ENCODE peak calls at places on chromosomes 3 and 15, in six cellular contexts. M, L, B, J, E and W are unnamed samples.

GRCh38 chr3:121696190-121696589 is 35.5 kb upstream of the HCLS1 start:
- DNase-seq in M (no peak), L (no peak), B (no peak), J (no peak), E (no peak), W (no peak)

GRCh38 chr3:197029511-197030167 is at the start of gene MELTF:
- DNase-seq in M (peak; percentile 71), L (peak; percentile 70), B (peak; percentile 80), J (peak; percentile 76), E (no peak), W (peak; percentile 52)

GRCh38 chr3:56700136-56700535 is 17.1 kb upstream of the TASOR start:
- DNase-seq in M (no peak), L (no peak), B (no peak), J (no peak), E (no peak), W (peak; percentile 67)

GRCh38 chr3:132210476-132211346 is 106.5 kb upstream of the ACP3 start:
- DNase-seq in M (no peak), L (no peak), B (peak; percentile 63), J (peak; percentile 12), E (peak; percentile 49), W (peak; percentile 19)

GRCh38 chr3:67075295-67075694 is 77.2 kb downstream of the KBTBD8 start:
- DNase-seq in M (no peak), L (no peak), B (no peak), J (no peak), E (no peak), W (no peak)

GRCh38 chr15:31427411-31427810 is 100.8 kb downstream of the KLF13 start:
- DNase-seq in M (no peak), L (peak; percentile 36), B (no peak), J (no peak), E (no peak), W (no peak)

GRCh38 chr3:64909757-64910475 is 222.1 kb upstream of the ADAMTS9 start:
- DNase-seq in M (no peak), L (peak; percentile 31), B (no peak), J (no peak), E (no peak), W (no peak)

GRCh38 chr15:80982205-80982604 is 7.4 kb downstream of the MESD start:
- DNase-seq in M (no peak), L (no peak), B (no peak), J (no peak), E (no peak), W (no peak)

GRCh38 chr3:129161860-129162271 is 1.0 kb upstream of the ISY1 start:
- DNase-seq in M (peak; percentile 8), L (no peak), B (peak; percentile 38), J (no peak), E (no peak), W (peak; percentile 38)

GRCh38 chr3:141575879-141576743 is 89.3 kb downstream of the RASA2 start:
- DNase-seq in M (peak; percentile 40), L (peak; percentile 34), B (no peak), J (no peak), E (no peak), W (no peak)

GRCh38 chr3:42264399-42265058 is 1.5 kb downstream of the CCK start:
- DNase-seq in M (peak; percentile 16), L (no peak), B (peak; percentile 81), J (no peak), E (no peak), W (peak; percentile 41)

DNA sequence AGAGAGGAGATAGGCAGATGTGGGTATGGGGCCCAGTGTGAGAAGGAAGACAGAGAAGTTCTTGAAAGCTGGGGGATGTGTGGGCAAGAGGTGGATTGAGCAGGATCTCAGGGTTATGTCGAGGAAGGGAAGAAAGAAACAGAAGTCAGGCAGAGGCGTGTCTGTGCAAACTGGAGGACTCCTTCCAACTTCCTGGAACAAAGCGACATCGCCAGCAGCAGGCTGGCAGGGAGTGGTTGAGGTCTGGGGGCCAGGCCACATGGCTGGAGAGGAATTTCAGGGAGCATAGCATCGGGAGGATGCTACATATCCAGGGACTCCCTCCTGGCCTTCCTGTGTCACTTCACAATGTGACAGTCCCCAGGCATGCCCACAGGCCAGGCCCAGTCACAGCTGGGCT is 42.9 kb upstream of the MYZAP start:
- DNase-seq in M (no peak), L (no peak), B (no peak), J (no peak), E (no peak), W (no peak)
- H2BK5ac ChIP-seq in M (no peak overlapping the region), L (no peak overlapping the region), B (no peak overlapping the region), J (no peak overlapping the region), E (peak overlapping the region; percentile 2), W (no peak overlapping the region)

GRCh38 chr3:184075901-184076300 is 21.0 kb upstream of the HTR3E start:
- DNase-seq in M (no peak), L (no peak), B (no peak), J (no peak), E (no peak), W (peak; percentile 58)

GRCh38 chr3:184081116-184081830 is 15.6 kb upstream of the HTR3E start:
- DNase-seq in M (no peak), L (no peak), B (no peak), J (no peak), E (no peak), W (no peak)

GRCh38 chr3:184082034-184082433 is 14.8 kb upstream of the HTR3E start:
- DNase-seq in M (no peak), L (no peak), B (no peak), J (no peak), E (no peak), W (no peak)

GRCh38 chr3:184078851-184079250 is 18.0 kb upstream of the HTR3E start:
- DNase-seq in M (peak; percentile 43), L (no peak), B (no peak), J (no peak), E (no peak), W (no peak)

DNA sequence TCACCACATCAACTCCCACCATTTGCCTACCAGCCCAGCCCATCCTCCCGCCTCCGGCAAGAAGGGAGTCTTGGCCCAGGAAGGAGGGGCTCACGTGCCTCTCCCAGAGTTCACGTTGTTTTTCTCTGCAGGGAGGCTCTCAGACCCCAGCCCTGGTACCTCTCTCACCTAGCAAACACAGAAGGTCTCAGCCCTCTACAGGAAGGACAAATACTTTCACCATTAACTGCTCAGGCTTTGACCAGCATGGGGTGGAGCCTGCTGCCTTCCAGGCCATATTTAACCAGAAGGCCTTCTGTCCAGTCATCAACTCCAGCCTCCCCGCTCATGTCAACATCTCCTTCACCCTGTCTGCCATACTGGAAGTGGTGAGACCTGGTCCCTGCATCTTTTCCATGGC is 19.0 kb upstream of the HTR3E start:
- DNase-seq in M (no peak), L (no peak), B (peak; percentile 40), J (no peak), E (no peak), W (peak; percentile 50)
- H2AFZ ChIP-seq in M (no peak overlapping the region), L (no peak overlapping the region), B (no peak overlapping the region), J (peak overlapping the region; percentile 0), E (peak overlapping the region; percentile 84), W (no peak overlapping the region)

GRCh38 chr3:47994180-47994579 is 22.0 kb downstream of the MAP4 start:
- DNase-seq in M (peak; percentile 67), L (no peak), B (no peak), J (no peak), E (no peak), W (no peak)
- H2BK5ac ChIP-seq in M (peak overlapping the region; percentile 82), L (no peak overlapping the region), B (no peak overlapping the region), J (no peak overlapping the region), E (no peak overlapping the region), W (no peak overlapping the region)

GRCh38 chr15:58410353-58410752 is 21.4 kb upstream of the LIPC start:
- DNase-seq in M (peak; percentile 16), L (no peak), B (no peak), J (no peak), E (no peak), W (no peak)
- H2AFZ ChIP-seq in M (peak overlapping the region; percentile 77), L (no peak overlapping the region), B (no peak overlapping the region), J (peak overlapping the region; percentile 73), E (peak overlapping the region; percentile 34), W (no peak overlapping the region)

GRCh38 chr3:146513386-146514051 is 30.9 kb downstream of the PLSCR1 start:
- DNase-seq in M (peak; percentile 16), L (no peak), B (no peak), J (no peak), E (no peak), W (no peak)
- H2BK5ac ChIP-seq in M (peak overlapping the region; percentile 3), L (no peak overlapping the region), B (no peak overlapping the region), J (no peak overlapping the region), E (no peak overlapping the region), W (no peak overlapping the region)

GRCh38 chr3:9951598-9951961 is 628 bp downstream of the PRRT3 start:
- DNase-seq in M (no peak), L (no peak), B (no peak), J (no peak), E (no peak), W (no peak)
- H2AFZ ChIP-seq in M (peak overlapping the region; percentile 97), L (peak overlapping the region; percentile 89), B (no peak overlapping the region), J (peak overlapping the region; percentile 94), E (no peak overlapping the region), W (no peak overlapping the region)

DNA sequence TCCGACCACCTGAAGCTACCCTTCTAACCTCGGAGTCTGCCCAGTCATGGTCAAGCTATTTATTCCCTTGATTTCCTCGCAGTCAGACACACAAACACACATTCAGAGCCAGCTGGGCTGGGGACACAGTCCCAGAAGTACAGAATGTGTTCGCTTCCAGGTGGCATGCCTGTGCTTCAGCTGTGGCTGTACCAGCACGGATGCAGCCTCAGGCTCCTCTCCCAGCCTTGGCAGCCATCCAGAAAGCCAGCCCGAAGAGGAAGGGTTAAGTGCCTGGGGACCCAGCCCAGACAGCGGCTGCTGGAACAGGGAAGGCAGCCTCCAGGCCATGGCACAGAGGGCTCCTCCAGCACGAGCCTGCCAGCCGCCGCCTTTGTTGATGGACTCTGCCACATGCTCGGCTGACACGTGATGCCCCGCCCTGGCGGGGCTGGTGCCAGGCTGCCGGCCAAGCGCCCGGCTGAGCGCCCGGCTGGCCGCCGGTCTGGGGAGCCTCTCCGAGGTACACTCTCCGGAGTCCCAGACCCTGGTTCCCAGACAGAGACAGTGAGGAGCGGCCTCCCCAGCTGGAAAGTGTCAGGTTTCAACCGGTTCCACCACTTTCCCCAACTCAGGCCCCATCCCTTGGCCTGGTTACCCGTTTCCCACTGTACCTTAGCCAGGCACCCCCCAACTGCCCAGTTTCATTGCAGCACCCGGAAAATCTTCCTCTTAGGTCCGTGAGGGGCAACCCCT is 5.4 kb downstream of the BMF start:
- DNase-seq in M (peak; percentile 79), L (peak; percentile 81), B (peak; percentile 92), J (no peak), E (no peak), W (peak; percentile 72)
- H2BK5ac ChIP-seq in M (peak overlapping the region; percentile 77), L (no peak overlapping the region), B (no peak overlapping the region), J (no peak overlapping the region), E (peak overlapping the region; percentile 93), W (peak overlapping the region; percentile 82)

DNA sequence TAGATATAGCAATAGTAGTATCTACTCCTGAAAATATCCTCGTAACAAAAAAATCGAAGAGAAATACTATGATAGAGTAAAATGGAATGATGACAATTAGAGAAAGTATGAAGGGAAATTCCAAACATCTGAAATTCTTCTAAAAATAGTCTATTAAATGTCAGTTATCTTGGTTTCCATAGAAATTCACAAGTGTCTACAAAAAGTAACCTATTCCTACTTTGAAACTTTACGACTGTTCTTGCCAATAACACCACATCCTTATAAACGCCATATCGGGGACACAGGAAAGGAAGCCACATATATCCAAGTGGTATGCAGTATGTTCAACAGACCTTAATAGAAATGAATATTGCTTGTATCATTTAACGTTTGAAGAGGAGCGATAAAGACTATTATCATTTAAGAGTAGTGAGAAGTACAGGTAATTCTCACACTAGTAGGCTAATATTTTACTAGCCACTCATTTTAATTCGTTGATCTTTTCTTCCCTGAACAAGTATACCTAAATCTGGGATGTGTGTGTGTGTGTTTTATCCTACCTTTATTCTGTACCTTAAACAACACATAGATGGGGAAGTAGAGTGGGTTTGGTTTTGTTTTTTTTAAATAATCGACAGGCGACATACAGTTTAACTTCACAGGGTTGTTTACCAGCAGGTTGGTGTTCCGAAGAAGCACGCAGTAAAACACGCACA is 1.2 kb downstream of the GPR176 start:
- DNase-seq in M (peak; percentile 93), L (peak; percentile 89), B (no peak), J (no peak), E (no peak), W (peak; percentile 80)
- H2AFZ ChIP-seq in M (no peak overlapping the region), L (no peak overlapping the region), B (no peak overlapping the region), J (no peak overlapping the region), E (no peak overlapping the region), W (no peak overlapping the region)